ENCODE peak calls at places on chromosomes 5 and 9, in seven cellular contexts. K is GM23338, O is K562, U is HCT116, Y is endothelial cell of umbilical vein, N is HepG2, Q is H1. H is an unnamed sample.

GRCh38 chr9:3963266-3964019 is 336.4 kb downstream of the GLIS3 start:
- DNase-seq in U (no peak), K (no peak), Q (no peak), O (no peak), Y (peak; percentile 24), N (no peak), H (no peak)

GRCh38 chr9:14585730-14586473 is 107.3 kb downstream of the ZDHHC21 start:
- DNase-seq in O (no peak), N (no peak), Y (no peak), K (no peak), U (no peak), Q (no peak), H (no peak)

GRCh38 chr5:98713027-98713426 is 60.4 kb upstream of the RGMB start:
- DNase-seq in U (no peak), O (no peak), N (no peak), Q (no peak), K (no peak), Y (no peak), H (no peak)

GRCh38 chr5:62937661-62938558 is 359.3 kb downstream of the LRRC70 start:
- DNase-seq in K (no peak), Y (peak; percentile 18), U (no peak), O (no peak), Q (no peak), N (peak; percentile 58), H (no peak)

GRCh38 chr5:2780421-2781171 is 29.1 kb upstream of the IRX2 start:
- DNase-seq in O (no peak), N (no peak), U (no peak), K (peak; percentile 85), Y (no peak), Q (no peak), H (peak; percentile 63)

GRCh38 chr5:80990971-80991370 is 30.8 kb downstream of the RASGRF2 start:
- DNase-seq in N (peak; percentile 20), U (no peak), Q (peak; percentile 34), Y (no peak), K (peak; percentile 47), O (no peak), H (no peak)

GRCh38 chr9:114718801-114719221 is 36.8 kb upstream of the TEX48 start:
- DNase-seq in N (no peak), Y (no peak), O (peak; percentile 36), Q (no peak), U (peak; percentile 88), K (peak; percentile 19), H (no peak)

GRCh38 chr5:38370341-38371100 is 112.2 kb downstream of the EGFLAM start:
- DNase-seq in N (no peak), Y (no peak), U (no peak), K (no peak), O (no peak), Q (no peak), H (no peak)

GRCh38 chr9:28927711-28928110 is 1354.4 kb upstream of the C9orf72 start:
- DNase-seq in O (no peak), K (no peak), N (no peak), Q (no peak), Y (no peak), U (no peak), H (no peak)

GRCh38 chr5:121138952-121139351 is 674.9 kb downstream of the PRR16 start:
- DNase-seq in K (no peak), N (no peak), U (no peak), Q (no peak), O (no peak), Y (no peak), H (no peak)

DNA sequence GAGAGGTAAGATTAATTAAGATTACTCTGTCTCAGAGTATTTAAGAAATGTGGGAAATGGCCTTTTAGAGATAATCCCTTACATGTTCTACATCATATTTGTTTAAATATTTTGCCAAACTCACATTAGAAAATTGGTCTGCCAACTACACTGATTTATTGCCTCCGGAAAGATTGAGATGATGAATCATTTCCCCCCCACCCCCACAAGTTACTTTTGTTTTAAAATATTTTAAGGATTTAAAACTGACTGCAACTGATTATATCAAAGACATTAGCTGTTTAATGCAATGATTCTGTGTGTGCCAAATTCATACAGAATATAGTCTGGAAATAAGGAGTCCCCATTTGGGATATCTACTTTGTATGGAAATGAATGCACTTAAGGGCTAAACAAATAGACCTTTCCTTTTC is 674.4 kb downstream of the PRR16 start:
- DNase-seq in Y (peak; percentile 83), Q (no peak), N (no peak), K (no peak), O (no peak), U (no peak), H (no peak)
- TF ChIP-seq POLR2AphosphoS5 in Y (peak; percentile 15), Q (no peak), N (no peak), K (no peak), O (no peak), U (no peak), H (no peak)

DNA sequence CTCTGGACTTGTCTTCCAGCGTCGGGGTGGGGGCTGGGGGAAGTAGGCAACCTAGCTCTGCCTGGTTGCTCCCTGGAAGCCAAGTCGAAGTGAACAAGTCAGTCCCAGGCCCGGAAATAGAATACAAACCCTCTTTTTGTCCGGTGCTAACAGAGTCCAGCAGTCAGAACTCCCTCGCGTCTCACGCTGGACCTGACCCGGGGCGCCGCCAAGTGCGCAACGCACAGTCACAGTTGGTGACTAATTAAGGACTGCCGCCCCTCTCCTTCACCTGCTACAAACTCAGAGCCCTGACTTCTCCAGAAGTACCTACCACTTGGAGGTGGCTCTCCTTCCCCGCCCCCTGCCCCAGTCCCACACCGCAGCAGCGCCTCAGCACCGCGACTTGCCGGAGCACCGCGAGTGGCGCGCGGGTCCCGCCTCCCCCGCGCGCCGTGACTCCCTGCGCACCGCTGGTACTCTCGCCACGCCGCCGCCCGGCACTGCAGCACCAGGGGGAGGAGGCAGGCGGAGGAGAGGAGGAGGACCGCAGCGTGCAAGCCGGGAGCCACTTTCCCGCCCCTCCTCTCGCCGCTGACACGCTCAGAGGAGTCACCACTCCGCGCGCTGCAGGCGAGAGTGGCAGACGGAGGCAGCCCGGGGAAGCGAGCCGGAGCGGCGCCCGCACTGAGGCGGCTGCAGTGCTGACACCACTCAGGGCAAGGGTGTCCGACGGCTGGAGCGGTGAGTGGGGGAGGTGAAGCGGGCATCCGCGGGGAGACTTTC is at the start of gene SV2C:
- DNase-seq in K (peak; percentile 50), O (no peak), N (no peak), Q (no peak), U (no peak), Y (no peak), H (no peak)
- TF ChIP-seq EZH2 in K (peak; percentile 3), O (no peak), N (no peak), Q (no peak), U (no peak), Y (no peak), H (no peak)

GRCh38 chr9:127710204-127710805 is 3.5 kb downstream of the CFAP157 start:
- DNase-seq in Q (no peak), O (no peak), K (no peak), U (no peak), Y (no peak), N (no peak), H (no peak)

GRCh38 chr9:127712851-127713250 is 2.6 kb downstream of the PTRH1 start:
- DNase-seq in Y (no peak), U (no peak), N (no peak), K (no peak), Q (no peak), O (no peak), H (no peak)

GRCh38 chr9:127711831-127712274 is 3.6 kb downstream of the PTRH1 start:
- DNase-seq in O (no peak), N (no peak), U (no peak), Q (no peak), Y (no peak), K (peak; percentile 68), H (no peak)

GRCh38 chr9:127712371-127712770 is 3.1 kb downstream of the PTRH1 start:
- DNase-seq in O (no peak), Y (no peak), U (no peak), K (no peak), N (no peak), Q (no peak), H (no peak)

GRCh38 chr9:127711226-127711701 is 4.2 kb downstream of the PTRH1 start:
- DNase-seq in O (no peak), U (no peak), Q (no peak), Y (no peak), K (no peak), N (no peak), H (no peak)
- TF ChIP-seq POLR2AphosphoS5 in O (no peak), U (no peak), Q (no peak), Y (no peak), K (no peak), N (no peak), H (no peak)

GRCh38 chr9:107489144-107489673 is 360 bp downstream of the KLF4 start:
- DNase-seq in O (no peak), Y (peak; percentile 34), Q (no peak), K (no peak), N (no peak), U (no peak), H (no peak)

GRCh38 chr9:107486674-107487520 is 2.7 kb downstream of the KLF4 start:
- DNase-seq in Y (no peak), Q (no peak), O (no peak), U (no peak), N (no peak), K (peak; percentile 61), H (no peak)

GRCh38 chr9:107489687-107490605 is at the start of gene KLF4:
- DNase-seq in N (peak; percentile 62), K (peak; percentile 95), U (peak; percentile 86), Q (peak; percentile 73), O (peak; percentile 89), Y (peak; percentile 94), H (peak; percentile 39)

GRCh38 chr9:107488400-107489143 is 997 bp downstream of the KLF4 start:
- DNase-seq in O (no peak), K (peak; percentile 50), Y (peak; percentile 42), N (no peak), Q (no peak), U (no peak), H (no peak)

GRCh38 chr9:107487521-107488399 is 1.8 kb downstream of the KLF4 start:
- DNase-seq in Y (peak; percentile 72), N (no peak), Q (peak; percentile 47), K (peak; percentile 87), O (no peak), U (no peak), H (no peak)
- TF ChIP-seq EZH2 in Y (peak; percentile 96), N (no peak), Q (no peak), K (peak; percentile 27), O (no peak), U (no peak), H (no peak)